ENCODE peak calls at places on chromosomes 1 and 21, in seven cellular contexts. X, O, D, V, L, N and Q are unnamed samples.

GRCh38 chr1:186670965-186671486 is 9.2 kb downstream of the PTGS2 start:
- DNase-seq in X (no peak), O (no peak), D (no peak), V (no peak), L (no peak), N (no peak), Q (no peak)

GRCh38 chr1:226624526-226624925 is 76.0 kb downstream of the STUM start:
- DNase-seq in X (peak; percentile 76), O (peak; percentile 15), D (peak; percentile 46), V (no peak), L (no peak), N (no peak), Q (no peak)

GRCh38 chr21:45595574-45596295 is 47.8 kb upstream of the PCBP3 start:
- DNase-seq in X (no peak), O (no peak), D (no peak), V (no peak), L (no peak), N (no peak), Q (no peak)

GRCh38 chr1:205950280-205950679 is 7.0 kb upstream of the SLC26A9 start:
- DNase-seq in X (no peak), O (peak; percentile 47), D (peak; percentile 37), V (no peak), L (peak; percentile 65), N (no peak), Q (no peak)

GRCh38 chr1:109931189-109931672 is 20.6 kb downstream of the CSF1 start:
- DNase-seq in X (no peak), O (peak; percentile 85), D (peak; percentile 77), V (peak; percentile 91), L (peak; percentile 89), N (no peak), Q (no peak)

GRCh38 chr1:37887986-37888700 is 28.8 kb upstream of the MTF1 start:
- DNase-seq in X (no peak), O (no peak), D (no peak), V (no peak), L (no peak), N (no peak), Q (no peak)

GRCh38 chr1:200184196-200184595 is 156.7 kb downstream of the NR5A2 start:
- DNase-seq in X (no peak), O (peak; percentile 79), D (peak; percentile 54), V (peak; percentile 79), L (peak; percentile 70), N (no peak), Q (no peak)

GRCh38 chr1:156075775-156076204 is 6.5 kb downstream of the MEX3A start:
- DNase-seq in X (no peak), O (no peak), D (no peak), V (no peak), L (no peak), N (no peak), Q (no peak)

GRCh38 chr21:26881504-26882228 is 36.5 kb upstream of the ADAMTS1 start:
- DNase-seq in X (peak; percentile 3), O (peak; percentile 65), D (peak; percentile 39), V (no peak), L (peak; percentile 39), N (no peak), Q (no peak)